ENCODE peak calls at places on chromosome X, in six cellular contexts. F, I, O, T, Y and D are unnamed samples.
A peak's percentile ranks its signal among the peaks of the same experiment; 100 is the strongest.

GRCh38 chrX:13755254-13755653 is 20.7 kb downstream of the OFD1 start:
- DNase-seq in O (no peak), F (no peak), Y (no peak), T (no peak), I (no peak), D (no peak)

GRCh38 chrX:37697169-37697760 is 11.7 kb downstream of the XK start:
- DNase-seq in I (peak; percentile 17), O (no peak), F (no peak), Y (no peak), T (no peak), D (no peak)

GRCh38 chrX:39063037-39063436 is 261.8 kb downstream of the MID1IP1 start:
- DNase-seq in T (no peak), Y (no peak), I (peak; percentile 7), O (no peak), F (no peak), D (no peak)

GRCh38 chrX:154804957-154805695 is at the start of gene MPP1:
- DNase-seq in F (peak; percentile 58), T (peak; percentile 93), I (peak; percentile 63), Y (peak; percentile 88), O (peak; percentile 86), D (peak; percentile 90)

GRCh38 chrX:135185795-135186443 is 14.7 kb upstream of the CT55 start:
- DNase-seq in T (no peak), O (no peak), I (peak; percentile 62), Y (peak; percentile 58), F (no peak), D (peak; percentile 48)

GRCh38 chrX:16999275-16999674 is 52.8 kb downstream of the REPS2 start:
- DNase-seq in F (no peak), O (no peak), I (no peak), T (no peak), Y (no peak), D (no peak)

GRCh38 chrX:119391279-119391678 is 7.9 kb upstream of the SLC25A43 start:
- DNase-seq in O (no peak), T (no peak), I (peak; percentile 57), Y (no peak), F (no peak), D (peak; percentile 37)

GRCh38 chrX:10681167-10681566 is 60.8 kb upstream of the MID1 start:
- DNase-seq in T (no peak), F (no peak), I (no peak), O (no peak), Y (no peak), D (no peak)

GRCh38 chrX:147838465-147839131 is 73.1 kb upstream of the FMR1 start:
- DNase-seq in I (peak; percentile 11), F (no peak), Y (no peak), T (no peak), O (no peak), D (no peak)

GRCh38 chrX:54357414-54358377 is at the start of gene WNK3:
- DNase-seq in O (peak; percentile 86), Y (peak; percentile 25), T (peak; percentile 73), I (peak; percentile 24), F (peak; percentile 87), D (peak; percentile 45)

GRCh38 chrX:50206753-50207152 is 2.2 kb downstream of the CCNB3 start:
- DNase-seq in F (no peak), Y (no peak), T (no peak), O (no peak), I (no peak), D (no peak)

DNA sequence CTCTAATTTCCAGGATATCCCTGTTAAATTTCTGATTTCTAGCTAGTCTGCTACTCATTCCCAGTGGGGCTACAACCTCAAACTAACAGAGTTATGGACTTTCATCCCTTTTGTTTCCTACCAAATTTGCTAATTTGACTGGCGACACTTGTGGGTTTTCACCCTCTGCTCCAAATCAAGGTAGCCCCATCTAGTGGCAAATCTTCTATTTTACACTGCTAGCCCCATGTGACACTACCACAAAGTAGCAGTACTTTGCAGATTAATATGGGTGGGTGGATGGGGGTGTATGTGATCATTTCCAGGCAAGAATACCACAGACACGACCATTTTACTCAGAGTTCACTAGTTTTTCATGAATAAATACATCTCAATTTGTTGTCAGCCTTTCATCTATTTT is 150.3 kb downstream of the MSL3 start:
- DNase-seq in O (no peak), I (peak; percentile 45), F (no peak), Y (peak; percentile 21), T (no peak), D (peak; percentile 11)
- TF ChIP-seq CTCF in O (no peak), I (peak; percentile 46), F (no peak), Y (no peak), T (no peak), D (no peak)

DNA sequence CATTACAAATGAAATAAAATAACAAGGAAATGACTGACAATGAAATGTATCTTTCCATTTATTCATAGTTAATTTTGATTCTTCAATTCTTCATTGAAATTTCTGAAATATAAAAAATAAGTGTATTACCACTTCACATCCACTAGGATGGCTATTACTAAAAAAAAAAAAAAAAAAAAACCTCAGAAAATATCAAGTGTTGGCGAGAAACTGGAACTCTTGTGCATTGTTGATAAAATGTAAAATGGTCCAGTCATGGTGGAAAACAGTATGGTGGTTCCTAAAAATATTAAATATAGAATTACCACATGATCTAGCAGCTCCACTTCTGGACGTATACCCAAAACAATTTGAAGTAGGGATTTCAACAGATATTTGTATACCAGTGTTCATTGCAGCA is 22.9 kb downstream of the PGAM4 start:
- DNase-seq in O (no peak), I (no peak), T (no peak), F (no peak), Y (no peak), D (no peak)
- TF ChIP-seq CTCF in O (no peak), I (no peak), T (no peak), F (no peak), Y (no peak), D (no peak)

GRCh38 chrX:46381630-46382029 is 163.6 kb downstream of the ZNF674 start:
- DNase-seq in F (no peak), T (no peak), I (peak; percentile 27), Y (peak; percentile 22), O (no peak), D (peak; percentile 21)
- TF ChIP-seq CTCF in F (no peak), T (no peak), I (peak; percentile 44), Y (peak; percentile 26), O (no peak), D (peak; percentile 61)

DNA sequence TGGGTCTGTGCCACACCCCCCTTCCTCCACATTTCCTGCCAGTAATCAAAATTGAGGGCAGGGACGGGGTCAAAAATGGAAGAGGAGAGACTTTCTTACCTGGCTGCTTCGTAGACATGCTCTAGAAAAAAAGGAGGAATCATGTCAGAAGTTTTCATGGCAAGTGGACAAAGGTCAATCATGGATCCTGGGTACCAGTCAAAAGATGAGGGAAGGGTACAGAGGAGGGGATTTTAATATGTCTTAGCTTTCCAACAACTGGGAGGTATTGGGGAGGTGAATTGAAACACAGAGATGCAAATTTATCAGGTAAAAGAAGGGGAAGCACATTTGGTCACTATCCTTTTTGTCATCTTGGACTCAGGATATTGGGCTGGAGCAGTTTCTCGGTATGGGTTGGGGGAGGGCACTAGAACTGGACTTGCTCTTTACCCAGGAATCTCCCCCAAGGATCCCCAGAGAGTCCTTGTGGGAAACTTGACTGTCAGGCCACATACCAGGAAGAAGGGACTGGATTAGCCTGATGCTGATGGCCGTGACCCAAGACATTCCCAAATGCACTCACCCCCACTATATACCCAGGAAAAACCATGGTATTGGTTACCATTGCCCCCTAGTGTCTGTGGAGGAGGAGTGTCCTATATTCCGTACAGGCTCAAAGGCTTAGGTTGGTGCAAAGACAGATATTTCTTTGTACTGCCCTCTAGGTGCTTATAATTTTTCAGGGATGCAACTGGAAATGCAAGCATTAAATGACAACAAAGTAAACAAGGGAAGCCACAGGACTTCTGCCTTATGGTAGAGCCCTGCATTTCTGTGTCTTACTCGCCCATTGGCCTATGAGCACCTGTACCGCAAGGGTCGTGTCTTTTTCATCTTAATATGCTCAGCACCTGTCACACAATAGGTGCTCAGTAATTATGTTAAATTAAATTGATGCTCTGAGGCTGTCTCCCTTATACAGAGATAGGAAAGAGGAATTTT is 16.8 kb downstream of the VSIG4 start:
- DNase-seq in I (peak; percentile 3), F (no peak), T (no peak), O (no peak), Y (no peak), D (no peak)
- TF ChIP-seq CTCF in I (peak; percentile 10), F (no peak), T (no peak), O (no peak), Y (peak; percentile 6), D (no peak)

GRCh38 chrX:70421618-70422017 is 1.5 kb upstream of the GDPD2 start:
- DNase-seq in T (no peak), Y (no peak), F (no peak), I (no peak), O (no peak), D (no peak)

GRCh38 chrX:70424801-70425200 is 1.7 kb downstream of the GDPD2 start:
- DNase-seq in Y (no peak), I (no peak), T (no peak), F (no peak), O (no peak), D (no peak)

GRCh38 chrX:70423937-70424336 is 823 bp downstream of the GDPD2 start:
- DNase-seq in I (no peak), T (no peak), F (no peak), Y (no peak), O (no peak), D (no peak)

GRCh38 chrX:70426286-70427278 is 3.5 kb downstream of the GDPD2 start:
- DNase-seq in T (no peak), Y (no peak), F (no peak), I (no peak), O (no peak), D (no peak)

DNA sequence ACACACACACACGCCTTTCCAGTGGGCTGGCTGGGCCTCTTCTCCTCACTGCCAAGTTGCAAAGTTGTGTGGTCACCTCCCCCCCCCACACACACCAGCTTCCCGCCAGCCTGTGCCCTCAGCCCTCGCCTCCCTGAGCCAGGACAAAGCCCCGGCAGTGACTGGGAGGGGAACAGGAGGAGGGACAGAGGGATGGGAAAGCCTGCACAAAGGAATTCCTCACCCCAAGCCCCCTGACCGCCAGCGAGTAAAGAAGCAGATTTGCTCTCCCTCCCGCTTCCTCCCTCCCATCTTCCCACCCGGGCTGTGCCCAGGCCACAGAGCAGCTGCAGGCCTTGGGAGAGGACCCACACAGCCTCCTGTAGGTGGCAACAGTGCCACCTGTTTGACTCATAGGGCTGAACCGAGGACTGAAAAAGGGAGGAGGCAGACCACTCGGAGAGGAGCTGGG is at the start of gene GDPD2:
- DNase-seq in O (no peak), I (no peak), F (no peak), Y (no peak), T (no peak), D (no peak)
- TF ChIP-seq CTCF in O (no peak), I (no peak), F (no peak), Y (no peak), T (no peak), D (no peak)

GRCh38 chrX:44675364-44676024 is 132.8 kb upstream of the FUNDC1 start:
- DNase-seq in Y (no peak), F (peak; percentile 54), I (peak; percentile 83), T (no peak), O (no peak), D (no peak)
- TF ChIP-seq CTCF in Y (no peak), F (no peak), I (no peak), T (no peak), O (no peak), D (no peak)